ENCODE peak calls at places on chromosomes 1 and 21, in four cellular contexts. I, W, T and D are unnamed samples.
A peak's percentile ranks its signal among the peaks of the same experiment; 100 is the strongest.

GRCh38 chr1:247456914-247457638 is 828 bp downstream of the OR2B11 start:
- DNase-seq in W (no peak), T (no peak), I (no peak), D (no peak)

GRCh38 chr1:98315309-98315708 is 346.2 kb upstream of the SNX7 start:
- DNase-seq in I (no peak), W (no peak), T (no peak), D (peak; percentile 84)

GRCh38 chr1:22836846-22837245 is 126.2 kb downstream of the EPHB2 start:
- DNase-seq in W (no peak), I (no peak), T (no peak), D (no peak)

GRCh38 chr1:56376188-56376984 is 203.0 kb downstream of the PLPP3 start:
- DNase-seq in W (no peak), T (peak; percentile 34), I (no peak), D (peak; percentile 77)

GRCh38 chr1:55774446-55774845 is 559.3 kb upstream of the USP24 start:
- DNase-seq in W (no peak), I (no peak), T (no peak), D (no peak)

GRCh38 chr1:12594966-12595838 is 22.8 kb downstream of the DHRS3 start:
- DNase-seq in I (peak; percentile 73), W (no peak), T (peak; percentile 79), D (peak; percentile 70)

GRCh38 chr1:52917156-52917555 is 4.4 kb downstream of the ECHDC2 start:
- DNase-seq in T (no peak), W (no peak), I (peak; percentile 45), D (no peak)

GRCh38 chr21:16983425-16983824 is 529.4 kb upstream of the CXADR start:
- DNase-seq in I (no peak), T (no peak), W (no peak), D (no peak)

GRCh38 chr1:192700834-192701271 is 64.9 kb downstream of the RGS13 start:
- DNase-seq in T (no peak), I (no peak), W (no peak), D (peak; percentile 95)

GRCh38 chr1:113129529-113130185 is 56.7 kb downstream of the LRIG2 start:
- DNase-seq in T (peak; percentile 5), W (no peak), I (no peak), D (no peak)

GRCh38 chr1:37930246-37931142 is 16.4 kb downstream of the INPP5B start:
- DNase-seq in W (no peak), T (no peak), I (peak; percentile 26), D (no peak)

GRCh38 chr1:179142889-179143299 is 61.0 kb downstream of the TOR3A start:
- DNase-seq in W (no peak), T (no peak), I (no peak), D (peak; percentile 99)

GRCh38 chr1:92901699-92902405 is 59.4 kb downstream of the DIPK1A start:
- DNase-seq in T (no peak), I (no peak), W (no peak), D (no peak)

GRCh38 chr21:34845521-34846213 is 176.9 kb downstream of the CLIC6 start:
- DNase-seq in W (peak; percentile 60), I (peak; percentile 65), T (no peak), D (peak; percentile 96)

GRCh38 chr1:85356130-85356529 is 79.7 kb upstream of the BCL10 start:
- DNase-seq in T (no peak), I (no peak), W (no peak), D (no peak)

GRCh38 chr1:108810176-108810575 is 46.7 kb downstream of the AKNAD1 start:
- DNase-seq in W (no peak), I (no peak), T (no peak), D (no peak)

GRCh38 chr1:89719502-89720306 is 86.8 kb downstream of the LRRC8C start:
- DNase-seq in T (peak; percentile 50), I (no peak), W (peak; percentile 80), D (peak; percentile 40)

GRCh38 chr1:6024376-6024775 is 21.3 kb upstream of the KCNAB2 start:
- DNase-seq in T (no peak), W (no peak), I (no peak), D (no peak)

GRCh38 chr21:31630062-31630711 is 29.3 kb upstream of the SOD1 start:
- DNase-seq in W (no peak), T (no peak), I (no peak), D (peak; percentile 88)

GRCh38 chr1:175373786-175374623 is 181.4 kb upstream of the KIAA0040 start:
- DNase-seq in W (no peak), T (peak; percentile 83), I (peak; percentile 23), D (no peak)

GRCh38 chr1:45003741-45004140 is 7.4 kb downstream of the HECTD3 start:
- DNase-seq in W (no peak), I (no peak), T (no peak), D (no peak)

GRCh38 chr1:233229291-233229690 is 66.2 kb downstream of the PCNX2 start:
- DNase-seq in I (no peak), T (no peak), W (no peak), D (no peak)

GRCh38 chr21:24204641-24205040 is 1402.6 kb downstream of the MRPL39 start:
- DNase-seq in I (no peak), W (no peak), T (no peak), D (no peak)

GRCh38 chr1:177007437-177008161 is 156.9 kb downstream of the ASTN1 start:
- DNase-seq in T (no peak), W (no peak), I (no peak), D (no peak)

GRCh38 chr1:64514197-64514765 is 44.4 kb downstream of the CACHD1 start:
- DNase-seq in I (no peak), W (no peak), T (no peak), D (peak; percentile 92)

GRCh38 chr1:147613506-147613905 is 56.8 kb downstream of the ACP6 start:
- DNase-seq in I (no peak), W (no peak), T (no peak), D (peak; percentile 16)

GRCh38 chr21:44484498-44485253 is 29.4 kb downstream of the LRRC3 start:
- DNase-seq in I (no peak), T (no peak), W (no peak), D (no peak)

GRCh38 chr1:17264470-17264869 is 15.6 kb downstream of the PADI3 start:
- DNase-seq in W (no peak), T (no peak), I (no peak), D (no peak)
- H3K9ac ChIP-seq in W (no peak overlapping the region), T (no peak overlapping the region), I (no peak overlapping the region), D (no peak overlapping the region)

GRCh38 chr1:214448536-214448935 is 102.9 kb downstream of the PTPN14 start:
- DNase-seq in I (no peak), W (no peak), T (no peak), D (no peak)

GRCh38 chr1:214446772-214447556 is 104.4 kb downstream of the PTPN14 start:
- DNase-seq in I (no peak), W (no peak), T (peak; percentile 46), D (peak; percentile 97)

GRCh38 chr1:214445846-214446614 is 105.4 kb downstream of the PTPN14 start:
- DNase-seq in I (no peak), W (no peak), T (no peak), D (peak; percentile 98)

GRCh38 chr1:214449371-214449770 is 102.0 kb downstream of the PTPN14 start:
- DNase-seq in I (no peak), T (no peak), W (no peak), D (no peak)

DNA sequence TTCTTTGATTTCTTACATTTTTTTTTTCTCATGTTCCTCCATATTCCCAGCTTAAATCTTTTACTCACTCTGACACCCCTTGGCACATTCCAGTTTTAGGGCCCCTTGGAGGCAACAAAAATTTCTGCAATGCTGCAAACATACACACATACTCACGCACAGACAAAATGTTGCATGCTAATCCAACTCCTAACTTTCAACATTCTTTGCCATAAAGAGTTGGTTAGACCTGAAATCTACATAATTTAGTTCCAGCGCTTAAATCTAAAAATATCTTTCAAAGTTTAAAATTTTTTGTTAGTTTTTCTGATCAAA is 103.9 kb downstream of the PTPN14 start:
- DNase-seq in T (no peak), I (no peak), W (no peak), D (peak; percentile 52)
- H3K9ac ChIP-seq in T (no peak overlapping the region), I (no peak overlapping the region), W (no peak overlapping the region), D (peak overlapping the region; percentile 78)

GRCh38 chr1:61170328-61171238 is 88.2 kb downstream of the NFIA start:
- DNase-seq in I (no peak), W (no peak), T (no peak), D (no peak)

GRCh38 chr1:61174060-61174788 is 91.9 kb downstream of the NFIA start:
- DNase-seq in T (no peak), I (no peak), W (no peak), D (no peak)

GRCh38 chr1:61171346-61171745 is 89.0 kb downstream of the NFIA start:
- DNase-seq in T (no peak), I (no peak), W (no peak), D (no peak)

GRCh38 chr1:61173118-61173517 is 90.8 kb downstream of the NFIA start:
- DNase-seq in I (no peak), W (no peak), T (no peak), D (no peak)

GRCh38 chr1:61171915-61172485 is 89.6 kb downstream of the NFIA start:
- DNase-seq in I (no peak), T (no peak), W (no peak), D (no peak)
- H3K9ac ChIP-seq in I (no peak overlapping the region), T (no peak overlapping the region), W (no peak overlapping the region), D (no peak overlapping the region)

GRCh38 chr1:31120783-31121180 is 55.3 kb upstream of the PUM1 start:
- DNase-seq in W (no peak), T (no peak), I (no peak), D (no peak)
- H3K9ac ChIP-seq in W (no peak overlapping the region), T (no peak overlapping the region), I (no peak overlapping the region), D (no peak overlapping the region)

DNA sequence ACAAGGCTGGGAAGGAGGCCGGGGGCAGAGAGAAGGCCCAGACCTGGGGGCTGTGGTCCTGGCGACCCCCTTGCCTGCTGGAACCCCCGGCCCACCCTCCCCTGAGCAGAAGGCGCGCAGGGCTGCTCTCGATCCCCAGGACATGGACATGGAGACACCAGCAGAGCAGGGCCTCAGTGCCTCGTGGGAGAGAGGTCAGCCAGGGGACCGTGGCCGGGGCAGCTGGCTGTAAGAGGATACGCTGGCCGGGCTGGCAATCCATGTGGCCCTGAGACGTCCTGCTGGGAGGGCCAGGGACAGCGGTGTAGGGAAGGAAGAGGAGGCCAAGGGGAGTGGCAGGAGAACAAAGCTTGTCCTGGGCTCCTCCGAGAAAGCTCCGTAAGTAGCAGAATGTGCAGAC is 132.2 kb downstream of the CASZ1 start:
- DNase-seq in T (peak; percentile 85), I (no peak), W (no peak), D (no peak)
- H3K9ac ChIP-seq in T (no peak overlapping the region), I (no peak overlapping the region), W (no peak overlapping the region), D (no peak overlapping the region)